ENCODE peak calls at places on chromosomes 6 and 20, in four cellular contexts. M is H1, D is endothelial cell of umbilical vein, G is K562. Z is an unnamed sample.

GRCh38 chr6:44642870-44643522 is 255.5 kb downstream of the CDC5L start:
- DNase-seq in M (no peak), D (no peak), G (no peak), Z (peak; percentile 21)

GRCh38 chr6:65706436-65706835 is 590 bp downstream of the EYS start:
- DNase-seq in M (no peak), G (no peak), D (no peak), Z (no peak)

GRCh38 chr6:38671885-38672467 is 31.0 kb downstream of the GLO1 start:
- DNase-seq in M (no peak), D (peak; percentile 60), G (peak; percentile 76), Z (peak; percentile 56)

GRCh38 chr6:113719545-113719944 is 137.6 kb upstream of the MARCKS start:
- DNase-seq in D (no peak), M (no peak), G (no peak), Z (peak; percentile 48)

GRCh38 chr6:37100740-37101139 is 69.2 kb upstream of the PIM1 start:
- DNase-seq in G (no peak), M (no peak), D (no peak), Z (no peak)

GRCh38 chr6:135985471-135985870 is 134.0 kb downstream of the PDE7B start:
- DNase-seq in G (no peak), D (no peak), M (no peak), Z (no peak)

GRCh38 chr6:78835817-78836216 is 31.5 kb upstream of the IRAK1BP1 start:
- DNase-seq in D (no peak), G (no peak), M (no peak), Z (peak; percentile 9)

GRCh38 chr6:39882567-39882953 is 51.7 kb downstream of the MOCS1 start:
- DNase-seq in D (peak; percentile 93), M (no peak), G (no peak), Z (no peak)

GRCh38 chr20:62219992-62220665 is at the start of gene HRH3:
- DNase-seq in D (no peak), M (no peak), G (peak; percentile 89), Z (no peak)

GRCh38 chr6:37700266-37700973 is 2.7 kb upstream of the MDGA1 start:
- DNase-seq in G (no peak), M (no peak), D (no peak), Z (no peak)

DNA sequence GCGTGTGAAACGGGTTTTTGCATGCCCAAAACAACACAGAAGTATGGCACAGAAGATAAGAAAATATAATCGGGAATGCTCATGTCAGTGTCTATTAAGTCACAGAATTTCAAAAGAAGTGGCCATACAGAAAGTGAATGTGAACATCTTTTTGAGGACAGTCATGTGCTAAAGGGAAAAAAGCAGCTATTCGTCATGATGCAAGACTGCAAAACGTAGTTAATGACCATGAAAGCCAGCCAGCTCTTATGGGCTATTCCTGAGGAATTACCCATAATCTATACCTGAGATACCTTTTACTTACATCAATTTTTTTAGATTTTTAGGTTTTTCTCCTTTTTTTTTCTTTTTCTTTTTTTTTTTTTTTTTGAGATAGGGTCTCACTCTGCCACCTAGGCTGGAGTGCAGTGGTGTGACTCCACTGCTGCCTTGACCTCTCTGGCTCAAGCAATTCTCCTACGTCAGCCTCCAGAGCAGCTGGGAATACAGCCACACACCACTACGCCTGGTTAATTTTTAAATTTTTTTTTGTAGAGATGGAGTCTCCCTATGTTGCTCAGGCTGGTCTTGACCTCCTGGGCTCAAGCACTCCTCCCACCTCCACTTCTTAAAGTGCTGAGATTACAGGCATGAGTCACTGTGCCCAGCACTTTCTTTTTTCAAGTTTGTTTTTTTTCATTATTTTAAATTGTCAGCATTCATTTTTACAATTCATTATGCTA is 18.1 kb upstream of the ZBP1 start:
- DNase-seq in D (no peak), G (no peak), M (no peak), Z (no peak)
- H3K4me2 ChIP-seq in D (no peak overlapping the region), G (no peak overlapping the region), M (no peak overlapping the region), Z (no peak overlapping the region)

GRCh38 chr20:8530022-8530421 is 398.0 kb downstream of the PLCB1 start:
- DNase-seq in D (no peak), G (no peak), M (no peak), Z (no peak)

GRCh38 chr20:8532169-8532568 is 400.1 kb downstream of the PLCB1 start:
- DNase-seq in G (no peak), M (no peak), D (no peak), Z (no peak)

GRCh38 chr20:8524716-8525343 is 392.8 kb downstream of the PLCB1 start:
- DNase-seq in G (no peak), M (no peak), D (no peak), Z (no peak)

GRCh38 chr20:8523684-8524083 is 391.6 kb downstream of the PLCB1 start:
- DNase-seq in G (no peak), D (no peak), M (no peak), Z (no peak)

GRCh38 chr20:8527998-8528397 is 395.9 kb downstream of the PLCB1 start:
- DNase-seq in G (no peak), M (no peak), D (peak; percentile 72), Z (peak; percentile 3)
- H3K4me2 ChIP-seq in G (no peak overlapping the region), M (no peak overlapping the region), D (no peak overlapping the region), Z (no peak overlapping the region)

GRCh38 chr6:84766118-84766683 is 1.8 kb upstream of the TBX18 start:
- DNase-seq in M (no peak), G (no peak), D (no peak), Z (no peak)
- H3K4me2 ChIP-seq in M (peak overlapping the region; percentile 63), G (no peak overlapping the region), D (no peak overlapping the region), Z (no peak overlapping the region)

GRCh38 chr6:130858498-130859160 is 31.4 kb downstream of the SMLR1 start:
- DNase-seq in D (no peak), G (no peak), M (no peak), Z (no peak)

GRCh38 chr6:130853555-130854183 is 26.5 kb downstream of the SMLR1 start:
- DNase-seq in D (no peak), M (no peak), G (no peak), Z (no peak)

GRCh38 chr6:130859161-130859867 is 32.1 kb downstream of the SMLR1 start:
- DNase-seq in M (no peak), G (no peak), D (no peak), Z (no peak)

GRCh38 chr6:130862370-130862769 is 35.2 kb downstream of the SMLR1 start:
- DNase-seq in M (no peak), D (no peak), G (no peak), Z (no peak)

GRCh38 chr6:130858054-130858453 is 30.8 kb downstream of the SMLR1 start:
- DNase-seq in D (no peak), G (no peak), M (no peak), Z (no peak)
- H3K4me2 ChIP-seq in D (no peak overlapping the region), G (no peak overlapping the region), M (no peak overlapping the region), Z (no peak overlapping the region)

GRCh38 chr6:21665101-21665435 is 71.5 kb downstream of the SOX4 start:
- DNase-seq in G (no peak), M (no peak), D (peak; percentile 36), Z (no peak)

GRCh38 chr6:21666788-21667681 is 73.5 kb downstream of the SOX4 start:
- DNase-seq in M (no peak), G (no peak), D (peak; percentile 28), Z (no peak)

GRCh38 chr6:21665436-21666199 is 72.1 kb downstream of the SOX4 start:
- DNase-seq in D (peak; percentile 30), G (no peak), M (peak; percentile 67), Z (no peak)

GRCh38 chr6:21666200-21666671 is 72.7 kb downstream of the SOX4 start:
- DNase-seq in G (no peak), D (peak; percentile 33), M (no peak), Z (no peak)

DNA sequence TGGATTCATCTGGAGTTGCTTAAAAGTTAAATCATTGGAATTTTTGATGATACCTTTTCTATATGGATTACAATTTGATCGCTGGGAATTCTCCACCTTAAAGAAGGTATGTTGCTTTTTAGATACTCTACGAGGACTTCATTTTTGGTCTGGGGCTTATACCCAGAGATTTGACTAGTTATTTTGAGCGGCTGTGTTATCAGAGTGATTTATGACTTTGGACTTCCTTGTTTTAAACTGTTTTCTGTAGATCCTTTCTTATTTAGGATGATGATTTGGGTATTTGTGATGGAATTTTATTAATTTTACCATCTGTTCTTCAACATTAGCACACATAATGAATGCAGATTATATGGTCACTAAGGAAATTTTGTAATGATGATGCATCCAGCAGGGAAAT is 75.2 kb downstream of the SOX4 start:
- DNase-seq in G (no peak), M (no peak), D (peak; percentile 30), Z (no peak)
- H3K4me2 ChIP-seq in G (no peak overlapping the region), M (peak overlapping the region; percentile 70), D (peak overlapping the region; percentile 52), Z (no peak overlapping the region)

DNA sequence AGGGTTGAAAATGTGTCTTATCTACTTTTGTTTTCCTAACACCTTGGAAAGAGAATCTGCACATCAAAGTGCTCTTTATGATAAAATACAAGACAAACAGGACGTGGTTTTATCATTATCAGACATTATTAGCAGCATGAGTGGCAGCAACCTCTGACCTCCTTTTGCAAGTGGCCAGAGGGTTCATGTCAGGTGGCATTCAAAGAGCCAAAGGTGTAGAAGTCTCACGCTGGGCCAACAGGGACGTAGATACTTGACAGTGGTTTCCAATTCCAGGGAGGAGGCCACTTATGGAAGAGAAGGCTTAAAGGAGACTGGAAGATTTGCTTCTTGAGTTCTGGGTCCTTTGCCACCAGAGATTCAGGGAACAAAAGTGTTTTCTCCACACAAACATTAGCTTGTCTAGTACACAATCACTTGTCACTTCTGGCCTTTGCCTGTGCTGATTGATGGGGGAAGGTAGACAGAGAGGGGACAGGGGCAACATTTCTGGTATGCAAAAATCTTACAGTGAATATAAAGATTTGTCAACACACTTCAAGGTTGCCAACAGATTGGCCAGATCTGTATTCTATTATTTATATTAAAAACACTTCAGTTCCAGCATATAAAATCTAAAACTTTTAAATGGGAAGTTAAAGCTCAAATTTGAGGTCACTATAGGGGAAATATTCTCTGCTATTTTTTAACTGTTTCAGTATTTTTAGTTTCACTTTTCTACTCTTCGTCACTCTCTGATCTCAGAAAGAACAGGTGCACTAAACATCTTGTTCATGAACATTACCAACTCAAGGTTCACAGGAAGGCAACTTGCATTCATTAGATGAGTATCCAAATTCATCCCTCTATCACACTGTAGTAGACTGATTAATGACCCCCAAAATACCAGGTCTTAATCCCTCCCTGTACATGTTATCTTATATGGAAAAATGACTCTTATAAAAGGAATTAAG is 52.1 kb upstream of the FBXO30 start:
- DNase-seq in G (no peak), M (no peak), D (no peak), Z (no peak)
- H3K4me2 ChIP-seq in G (no peak overlapping the region), M (no peak overlapping the region), D (no peak overlapping the region), Z (no peak overlapping the region)

DNA sequence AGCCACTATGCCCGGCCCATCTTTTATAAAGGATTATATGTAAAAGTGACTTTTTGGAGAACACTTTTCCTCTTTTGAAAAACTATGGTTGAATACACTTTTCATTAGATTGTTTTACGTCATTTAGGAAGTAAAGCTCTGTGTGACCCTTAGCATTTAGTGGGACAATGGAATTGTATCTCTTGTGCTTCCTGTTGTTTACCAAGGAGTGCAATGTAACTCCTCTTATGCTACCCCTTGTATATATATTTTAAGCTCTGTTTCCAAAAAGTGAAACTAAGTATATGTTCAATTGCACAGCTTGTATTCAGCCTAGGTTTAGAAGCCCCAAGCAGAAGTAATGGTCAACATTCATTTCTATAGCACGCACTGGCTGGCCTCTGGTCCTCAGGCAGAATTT is 183.1 kb upstream of the CITED2 start:
- DNase-seq in M (no peak), G (no peak), D (no peak), Z (no peak)
- H3K4me2 ChIP-seq in M (no peak overlapping the region), G (no peak overlapping the region), D (no peak overlapping the region), Z (no peak overlapping the region)

GRCh38 chr6:143629104-143630080 is 48.4 kb upstream of the PHACTR2 start:
- DNase-seq in M (no peak), G (no peak), D (no peak), Z (no peak)
- H3K4me2 ChIP-seq in M (no peak overlapping the region), G (no peak overlapping the region), D (no peak overlapping the region), Z (no peak overlapping the region)